ENCODE peak calls at places on chromosomes 1 and 21, in five cellular contexts. One of them, this sample, is unnamed.

GRCh38 chr21:41536076-41536826 is 28.3 kb upstream of the TMPRSS2 start:
- DNase-seq in heart left ventricle: no peak
- DNase-seq in heart right ventricle: no peak
- DNase-seq in A549: no peak
- DNase-seq in CD8-positive, alpha-beta T cell: no peak
- DNase-seq in this sample: no peak

GRCh38 chr1:245255783-245256182 is 101.0 kb downstream of the KIF26B start:
- DNase-seq in heart left ventricle: no peak
- DNase-seq in CD8-positive, alpha-beta T cell: no peak
- DNase-seq in A549: no peak
- DNase-seq in heart right ventricle: no peak
- DNase-seq in this sample: no peak

GRCh38 chr1:227938911-227939790 is 8.6 kb downstream of the WNT9A start:
- DNase-seq in heart right ventricle: no peak
- DNase-seq in A549: no peak
- DNase-seq in heart left ventricle: no peak
- DNase-seq in CD8-positive, alpha-beta T cell: no peak
- DNase-seq in this sample: no peak

GRCh38 chr1:44537961-44538360 is 132.9 kb downstream of the RNF220 start:
- DNase-seq in heart right ventricle: no peak
- DNase-seq in A549: no peak
- DNase-seq in heart left ventricle: no peak
- DNase-seq in CD8-positive, alpha-beta T cell: no peak
- DNase-seq in this sample: no peak

GRCh38 chr1:160342520-160342919 is 530 bp downstream of the COPA start:
- DNase-seq in CD8-positive, alpha-beta T cell: no peak
- DNase-seq in heart right ventricle: no peak
- DNase-seq in A549: peak; percentile 6
- DNase-seq in heart left ventricle: no peak
- DNase-seq in this sample: no peak

GRCh38 chr1:166915941-166916340 is 39.9 kb upstream of the TADA1 start:
- DNase-seq in CD8-positive, alpha-beta T cell: no peak
- DNase-seq in heart left ventricle: no peak
- DNase-seq in A549: no peak
- DNase-seq in heart right ventricle: no peak
- DNase-seq in this sample: no peak

GRCh38 chr1:67760030-67760821 is 73.0 kb downstream of the GNG12 start:
- DNase-seq in A549: peak; percentile 62
- DNase-seq in heart right ventricle: peak; percentile 26
- DNase-seq in CD8-positive, alpha-beta T cell: peak; percentile 46
- DNase-seq in heart left ventricle: peak; percentile 61
- DNase-seq in this sample: peak; percentile 64

GRCh38 chr1:10575616-10576015 is 100.9 kb downstream of the PEX14 start:
- DNase-seq in A549: peak; percentile 22
- DNase-seq in CD8-positive, alpha-beta T cell: no peak
- DNase-seq in heart left ventricle: no peak
- DNase-seq in heart right ventricle: no peak
- DNase-seq in this sample: no peak

GRCh38 chr1:121519042-121519755 is 334.4 kb downstream of the SRGAP2C start:
- DNase-seq in CD8-positive, alpha-beta T cell: peak; percentile 70
- DNase-seq in heart right ventricle: peak; percentile 53
- DNase-seq in heart left ventricle: peak; percentile 58
- DNase-seq in A549: peak; percentile 70
- DNase-seq in this sample: no peak

GRCh38 chr1:75461808-75462325 is 149.0 kb downstream of the SLC44A5 start:
- DNase-seq in heart right ventricle: no peak
- DNase-seq in heart left ventricle: no peak
- DNase-seq in A549: no peak
- DNase-seq in CD8-positive, alpha-beta T cell: no peak
- DNase-seq in this sample: no peak

GRCh38 chr1:175394739-175395138 is 202.2 kb upstream of the KIAA0040 start:
- DNase-seq in heart right ventricle: no peak
- DNase-seq in heart left ventricle: no peak
- DNase-seq in A549: no peak
- DNase-seq in CD8-positive, alpha-beta T cell: no peak
- DNase-seq in this sample: no peak

GRCh38 chr1:202349263-202349928 is 897 bp downstream of the PPP1R12B start:
- DNase-seq in heart right ventricle: no peak
- DNase-seq in heart left ventricle: no peak
- DNase-seq in A549: peak; percentile 57
- DNase-seq in CD8-positive, alpha-beta T cell: no peak
- DNase-seq in this sample: no peak

GRCh38 chr1:229893762-229894444 is 173.1 kb upstream of the GALNT2 start:
- DNase-seq in heart right ventricle: no peak
- DNase-seq in CD8-positive, alpha-beta T cell: no peak
- DNase-seq in heart left ventricle: no peak
- DNase-seq in A549: no peak
- DNase-seq in this sample: no peak

GRCh38 chr1:166951050-166951449 is 24.3 kb downstream of the ILDR2 start:
- DNase-seq in heart left ventricle: no peak
- DNase-seq in heart right ventricle: no peak
- DNase-seq in A549: no peak
- DNase-seq in CD8-positive, alpha-beta T cell: no peak
- DNase-seq in this sample: no peak

GRCh38 chr1:224718470-224719053 is 102.4 kb downstream of the CNIH3 start:
- DNase-seq in heart left ventricle: no peak
- DNase-seq in CD8-positive, alpha-beta T cell: no peak
- DNase-seq in A549: no peak
- DNase-seq in heart right ventricle: no peak
- DNase-seq in this sample: no peak

GRCh38 chr1:59367269-59368006 is 70.5 kb downstream of the FGGY start:
- DNase-seq in heart left ventricle: peak; percentile 80
- DNase-seq in A549: no peak
- DNase-seq in heart right ventricle: peak; percentile 48
- DNase-seq in CD8-positive, alpha-beta T cell: no peak
- DNase-seq in this sample: peak; percentile 68

GRCh38 chr21:36513430-36513829 is 33.5 kb upstream of the CLDN14 start:
- DNase-seq in heart right ventricle: no peak
- DNase-seq in CD8-positive, alpha-beta T cell: no peak
- DNase-seq in heart left ventricle: no peak
- DNase-seq in A549: no peak
- DNase-seq in this sample: no peak

GRCh38 chr1:197393105-197393504 is 125.1 kb downstream of the CRB1 start:
- DNase-seq in A549: no peak
- DNase-seq in CD8-positive, alpha-beta T cell: no peak
- DNase-seq in heart left ventricle: no peak
- DNase-seq in heart right ventricle: no peak
- DNase-seq in this sample: no peak

GRCh38 chr1:165224504-165224903 is 132.0 kb downstream of the LMX1A start:
- DNase-seq in heart left ventricle: no peak
- DNase-seq in CD8-positive, alpha-beta T cell: no peak
- DNase-seq in heart right ventricle: no peak
- DNase-seq in A549: no peak
- DNase-seq in this sample: no peak

GRCh38 chr21:44875341-44875740 is 1.9 kb upstream of the PTTG1IP start:
- DNase-seq in A549: peak; percentile 40
- DNase-seq in heart right ventricle: no peak
- DNase-seq in CD8-positive, alpha-beta T cell: no peak
- DNase-seq in heart left ventricle: peak; percentile 25
- DNase-seq in this sample: no peak

GRCh38 chr1:207070811-207071210 is 17.7 kb downstream of the PFKFB2 start:
- DNase-seq in A549: no peak
- DNase-seq in CD8-positive, alpha-beta T cell: no peak
- DNase-seq in heart right ventricle: no peak
- DNase-seq in heart left ventricle: no peak
- DNase-seq in this sample: no peak

GRCh38 chr1:184189361-184189760 is 137.8 kb downstream of the TSEN15 start:
- DNase-seq in heart right ventricle: no peak
- DNase-seq in A549: no peak
- DNase-seq in heart left ventricle: no peak
- DNase-seq in CD8-positive, alpha-beta T cell: no peak
- DNase-seq in this sample: no peak

GRCh38 chr1:53561488-53562115 is 102.4 kb downstream of the DMRTB1 start:
- DNase-seq in A549: no peak
- DNase-seq in heart right ventricle: no peak
- DNase-seq in CD8-positive, alpha-beta T cell: no peak
- DNase-seq in heart left ventricle: no peak
- DNase-seq in this sample: no peak

GRCh38 chr1:192565946-192566345 is 9.6 kb upstream of the RGS1 start:
- DNase-seq in A549: no peak
- DNase-seq in heart right ventricle: no peak
- DNase-seq in heart left ventricle: no peak
- DNase-seq in CD8-positive, alpha-beta T cell: no peak
- DNase-seq in this sample: no peak

GRCh38 chr21:42845296-42845965 is 33.9 kb downstream of the WDR4 start:
- DNase-seq in CD8-positive, alpha-beta T cell: no peak
- DNase-seq in A549: no peak
- DNase-seq in heart right ventricle: peak; percentile 49
- DNase-seq in heart left ventricle: peak; percentile 63
- DNase-seq in this sample: no peak

GRCh38 chr1:45334308-45335245 is 5.4 kb upstream of the TOE1 start:
- DNase-seq in heart right ventricle: peak; percentile 45
- DNase-seq in A549: no peak
- DNase-seq in CD8-positive, alpha-beta T cell: no peak
- DNase-seq in heart left ventricle: peak; percentile 67
- DNase-seq in this sample: no peak

GRCh38 chr1:226565476-226565875 is 16.9 kb downstream of the STUM start:
- DNase-seq in A549: no peak
- DNase-seq in heart right ventricle: no peak
- DNase-seq in CD8-positive, alpha-beta T cell: no peak
- DNase-seq in heart left ventricle: no peak
- DNase-seq in this sample: no peak

GRCh38 chr1:25110037-25110436 is 122.3 kb downstream of the SYF2 start:
- DNase-seq in heart left ventricle: no peak
- DNase-seq in A549: no peak
- DNase-seq in CD8-positive, alpha-beta T cell: no peak
- DNase-seq in heart right ventricle: no peak
- DNase-seq in this sample: no peak

GRCh38 chr21:21039624-21040023 is 41.4 kb downstream of the NCAM2 start:
- DNase-seq in heart left ventricle: no peak
- DNase-seq in A549: no peak
- DNase-seq in heart right ventricle: no peak
- DNase-seq in CD8-positive, alpha-beta T cell: no peak
- DNase-seq in this sample: no peak

DNA sequence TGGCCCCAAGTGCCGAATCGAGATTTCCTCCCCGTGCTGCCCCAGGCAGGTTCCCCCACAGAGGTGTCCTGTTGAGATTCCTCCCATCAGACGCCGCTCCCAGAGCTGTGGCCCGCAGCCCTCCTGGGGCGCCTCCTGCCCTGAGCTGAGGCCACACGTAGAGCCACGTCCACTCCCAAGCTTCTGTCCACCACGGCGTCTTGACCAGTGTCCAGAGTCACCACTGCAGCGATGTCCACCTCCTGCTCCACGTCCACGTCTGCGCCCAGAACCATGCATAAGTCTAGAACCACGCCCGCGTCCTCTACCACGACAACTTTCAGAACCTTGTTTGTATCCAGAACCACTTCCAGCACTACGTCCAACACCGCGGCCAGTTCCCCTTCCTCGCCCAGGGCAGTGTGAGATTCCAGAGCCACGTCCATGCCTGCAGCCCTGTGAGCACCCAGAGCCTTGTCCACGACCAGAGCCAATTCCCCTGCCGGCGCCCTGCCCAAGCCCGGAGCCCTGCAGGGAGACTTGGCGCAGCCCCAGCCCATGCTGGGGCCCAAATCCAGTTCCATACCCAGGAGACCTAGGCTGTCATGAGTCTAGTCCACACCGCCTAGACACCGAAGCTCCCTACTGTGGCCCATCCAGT is 2.8 kb downstream of the KPRP start:
- DNase-seq in heart right ventricle: no peak
- DNase-seq in heart left ventricle: no peak
- DNase-seq in CD8-positive, alpha-beta T cell: no peak
- DNase-seq in A549: no peak
- DNase-seq in this sample: no peak
- H3K9me3 ChIP-seq in heart right ventricle: no peaks in the 10 kb centered on the region
- H3K9me3 ChIP-seq in heart left ventricle: no peaks in the 10 kb centered on the region
- H3K9me3 ChIP-seq in CD8-positive, alpha-beta T cell: no peaks in the 10 kb centered on the region
- H3K9me3 ChIP-seq in A549: no peaks in the 10 kb centered on the region
- H3K9me3 ChIP-seq in this sample: no peaks in the 10 kb centered on the region

GRCh38 chr1:7679873-7680790 is 91.0 kb upstream of the VAMP3 start:
- DNase-seq in heart left ventricle: peak; percentile 76
- DNase-seq in CD8-positive, alpha-beta T cell: peak; percentile 39
- DNase-seq in A549: peak; percentile 21
- DNase-seq in heart right ventricle: peak; percentile 63
- DNase-seq in this sample: no peak
- H3K27ac ChIP-seq in heart left ventricle: peak overlapping the region; percentile 29
- H3K27ac ChIP-seq in CD8-positive, alpha-beta T cell: peak overlapping the region; percentile 47
- H3K27ac ChIP-seq in A549: peak overlapping the region; percentile 87
- H3K27ac ChIP-seq in heart right ventricle: peak overlapping the region; percentile 49
- H3K27ac ChIP-seq in this sample: peak overlapping the region; percentile 19

GRCh38 chr1:236200925-236201324 is 58.6 kb downstream of the GPR137B start:
- DNase-seq in CD8-positive, alpha-beta T cell: no peak
- DNase-seq in A549: no peak
- DNase-seq in heart left ventricle: no peak
- DNase-seq in heart right ventricle: no peak
- DNase-seq in this sample: no peak
- H3K9me3 ChIP-seq in CD8-positive, alpha-beta T cell: peaks cover 21% of the 10 kb centered on the region
- H3K9me3 ChIP-seq in A549: peaks cover 2% of the 10 kb centered on the region
- H3K9me3 ChIP-seq in heart left ventricle: no peaks in the 10 kb centered on the region
- H3K9me3 ChIP-seq in heart right ventricle: peaks cover 59% of the 10 kb centered on the region
- H3K9me3 ChIP-seq in this sample: peaks cover 14% of the 10 kb centered on the region

GRCh38 chr1:90386899-90387334 is 330.2 kb downstream of the BARHL2 start:
- DNase-seq in heart right ventricle: no peak
- DNase-seq in heart left ventricle: no peak
- DNase-seq in CD8-positive, alpha-beta T cell: no peak
- DNase-seq in A549: no peak
- DNase-seq in this sample: no peak
- H3K27ac ChIP-seq in heart right ventricle: no peak overlapping the region
- H3K27ac ChIP-seq in heart left ventricle: no peak overlapping the region
- H3K27ac ChIP-seq in CD8-positive, alpha-beta T cell: no peak overlapping the region
- H3K27ac ChIP-seq in A549: no peak overlapping the region
- H3K27ac ChIP-seq in this sample: no peak overlapping the region

DNA sequence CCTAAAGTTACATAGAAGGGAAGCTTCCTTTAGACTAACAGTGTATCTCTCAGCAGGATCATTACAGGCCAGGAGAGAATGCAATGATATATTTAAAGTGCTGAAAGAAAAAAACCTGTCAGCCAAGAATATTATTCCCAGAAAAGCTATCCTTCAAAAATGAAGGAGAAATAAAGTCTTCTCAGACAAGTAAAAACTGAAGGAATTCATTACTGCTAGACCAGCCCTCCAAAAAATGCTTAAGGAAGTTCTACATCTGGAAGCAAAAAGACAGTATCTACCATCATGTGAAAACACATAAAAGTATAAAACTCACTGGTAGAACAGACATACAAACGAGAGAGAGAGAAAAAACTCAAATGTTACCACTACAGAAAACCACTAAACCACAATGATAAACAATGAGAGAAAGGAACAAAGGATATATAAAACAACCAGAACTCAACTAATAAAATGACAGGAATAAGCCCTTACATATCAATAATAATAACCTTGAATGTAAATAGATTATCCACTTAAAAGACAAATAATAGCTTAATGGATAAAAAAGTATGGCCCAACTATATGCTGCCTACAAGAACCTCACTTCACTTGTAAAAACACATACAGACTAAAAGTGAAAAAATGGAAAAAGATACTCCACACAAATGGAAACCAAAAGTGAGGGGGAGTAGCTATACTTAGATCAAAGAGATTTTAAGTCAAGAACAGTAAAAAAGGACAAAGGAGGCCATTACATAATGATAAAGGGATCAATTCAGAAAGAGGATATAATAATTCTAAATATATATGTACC is 22.0 kb downstream of the NSL1 start:
- DNase-seq in A549: peak; percentile 8
- DNase-seq in heart right ventricle: no peak
- DNase-seq in heart left ventricle: no peak
- DNase-seq in CD8-positive, alpha-beta T cell: no peak
- DNase-seq in this sample: no peak
- H3K9me3 ChIP-seq in A549: peaks cover 19% of the 10 kb centered on the region
- H3K9me3 ChIP-seq in heart right ventricle: peaks cover 40% of the 10 kb centered on the region
- H3K9me3 ChIP-seq in heart left ventricle: peaks cover 14% of the 10 kb centered on the region
- H3K9me3 ChIP-seq in CD8-positive, alpha-beta T cell: peaks cover 9% of the 10 kb centered on the region
- H3K9me3 ChIP-seq in this sample: peaks cover 32% of the 10 kb centered on the region

GRCh38 chr1:200316148-200316803 is 93.6 kb downstream of the ZNF281 start:
- DNase-seq in A549: no peak
- DNase-seq in CD8-positive, alpha-beta T cell: no peak
- DNase-seq in heart left ventricle: no peak
- DNase-seq in heart right ventricle: no peak
- DNase-seq in this sample: no peak
- H3K27ac ChIP-seq in A549: peak overlapping the region; percentile 87
- H3K27ac ChIP-seq in CD8-positive, alpha-beta T cell: no peak overlapping the region
- H3K27ac ChIP-seq in heart left ventricle: no peak overlapping the region
- H3K27ac ChIP-seq in heart right ventricle: no peak overlapping the region
- H3K27ac ChIP-seq in this sample: no peak overlapping the region